ENCODE peak calls at places on chromosomes 13 and 19, in ten cellular contexts. H is fibroblast of gingiva; Z is T-cell; Y is OCI-LY7; I is heart left ventricle; P is A673; B is NCI-H2107; E is glutamatergic neuron; L is CD4-positive, CD25-positive, alpha-beta regulatory T cell; V is stimulated activated CD8-positive, alpha-beta memory T cell treated with anti-CD3 and anti-CD28 coated beads, Interleukin-2, amount 100 ng/mL, for 1 hour. M is an unnamed sample.
A peak's percentile ranks its signal among the peaks of the same experiment; 100 is the strongest.

GRCh38 chr19:2312819-2313501 is 5.0 kb upstream of the LINGO3 start:
- DNase-seq in H (no peak), Z (no peak), Y (no peak), I (no peak), P (no peak), B (no peak), E (no peak), L (no peak), V (no peak), M (no peak)

GRCh38 chr13:40665754-40666057 is 735 bp downstream of the FOXO1 start:
- DNase-seq in H (peak; percentile 12), Z (peak; percentile 47), Y (peak; percentile 68), I (no peak), P (peak; percentile 55), B (no peak), E (peak; percentile 32), L (peak; percentile 36), V (peak; percentile 29), M (peak; percentile 63)

GRCh38 chr13:54424344-54424743 is 1395.7 kb downstream of the OLFM4 start:
- DNase-seq in H (no peak), Z (no peak), Y (no peak), I (no peak), P (no peak), B (no peak), E (no peak), L (no peak), V (no peak), M (no peak)

GRCh38 chr19:31676271-31677004 is 327.2 kb upstream of the TSHZ3 start:
- DNase-seq in H (no peak), Z (no peak), Y (peak; percentile 3), I (no peak), P (no peak), B (no peak), E (no peak), L (no peak), V (no peak), M (no peak)

GRCh38 chr13:113666951-113667701 is at the start of gene GRK1:
- DNase-seq in H (no peak), Z (no peak), Y (no peak), I (no peak), P (peak; percentile 42), B (no peak), E (peak; percentile 26), L (no peak), V (no peak), M (peak; percentile 11)

GRCh38 chr13:33411312-33411711 is 125.8 kb upstream of the STARD13 start:
- DNase-seq in H (no peak), Z (no peak), Y (no peak), I (no peak), P (no peak), B (no peak), E (no peak), L (no peak), V (no peak), M (no peak)

GRCh38 chr13:62357887-62358645 is 942.4 kb upstream of the PCDH20 start:
- DNase-seq in H (peak; percentile 5), Z (no peak), Y (peak; percentile 74), I (no peak), P (peak; percentile 77), B (no peak), E (peak; percentile 44), L (no peak), V (no peak), M (no peak)

GRCh38 chr19:7434391-7434790 is 54.4 kb downstream of the PEX11G start:
- DNase-seq in H (no peak), Z (no peak), Y (no peak), I (no peak), P (no peak), B (no peak), E (no peak), L (no peak), V (no peak), M (no peak)

GRCh38 chr13:20703785-20704458 is 423 bp downstream of the IL17D start:
- DNase-seq in H (peak; percentile 74), Z (peak; percentile 76), Y (peak; percentile 90), I (peak; percentile 87), P (peak; percentile 83), B (peak; percentile 45), E (peak; percentile 85), L (peak; percentile 67), V (peak; percentile 55), M (peak; percentile 72)

GRCh38 chr19:43265664-43266025 is 3.7 kb downstream of the PSG9 start:
- DNase-seq in H (no peak), Z (no peak), Y (no peak), I (no peak), P (no peak), B (no peak), E (no peak), L (no peak), V (no peak), M (no peak)

GRCh38 chr13:24307211-24308067 is 1.9 kb upstream of the C1QTNF9 start:
- DNase-seq in H (no peak), Z (no peak), Y (no peak), I (no peak), P (no peak), B (no peak), E (no peak), L (no peak), V (no peak), M (no peak)

GRCh38 chr19:35911173-35911572 is 3.1 kb upstream of the TYROBP start:
- DNase-seq in H (no peak), Z (no peak), Y (no peak), I (no peak), P (no peak), B (no peak), E (no peak), L (no peak), V (no peak), M (no peak)

GRCh38 chr13:66048888-66049287 is 1181.2 kb downstream of the PCDH9 start:
- DNase-seq in H (no peak), Z (no peak), Y (no peak), I (no peak), P (no peak), B (no peak), E (no peak), L (no peak), V (no peak), M (no peak)

GRCh38 chr19:15321739-15322138 is 10.6 kb downstream of the BRD4 start:
- DNase-seq in H (no peak), Z (no peak), Y (no peak), I (no peak), P (no peak), B (no peak), E (no peak), L (no peak), V (no peak), M (no peak)

GRCh38 chr13:43936630-43937029 is 56.9 kb downstream of the LACC1 start:
- DNase-seq in H (no peak), Z (no peak), Y (no peak), I (no peak), P (no peak), B (no peak), E (no peak), L (no peak), V (no peak), M (no peak)

GRCh38 chr19:10961073-10961762 is 388 bp downstream of the SMARCA4 start:
- DNase-seq in H (peak; percentile 60), Z (no peak), Y (peak; percentile 57), I (peak; percentile 64), P (peak; percentile 39), B (no peak), E (no peak), L (no peak), V (no peak), M (peak; percentile 74)

GRCh38 chr13:98315466-98315865 is 138.4 kb upstream of the RNF113B start:
- DNase-seq in H (no peak), Z (no peak), Y (no peak), I (no peak), P (peak; percentile 46), B (no peak), E (no peak), L (no peak), V (no peak), M (no peak)

M was measured in activated B cell treated with CpG ODN at 0.5 μM for 24 hours.